ENCODE peak calls at places on chromosomes 11 and 22, in six cellular contexts. I is EH; S is left colon; W is activated CD4-positive, CD25-positive, alpha-beta regulatory T cell; P is WTC11; K is activated T-cell treated with anti-CD3 and anti-CD28 coated beads, Interleukin-2, amount 50 U/mL, for 48 hours. G is an unnamed sample.

GRCh38 chr11:2203440-2204259 is 32.0 kb upstream of the TH start:
- DNase-seq in P (peak), W (no peak), I (no peak), K (no peak), S (peak), G (no peak)

GRCh38 chr11:76859708-76860233 is 947 bp upstream of the ACER3 start:
- DNase-seq in S (peak), K (no peak), I (no peak), W (no peak), P (no peak), G (no peak)

GRCh38 chr11:33642461-33643166 is 58.0 kb downstream of the C11orf91 start:
- DNase-seq in I (no peak), W (no peak), P (no peak), S (no peak), K (no peak), G (no peak)

GRCh38 chr11:128290106-128290840 is 297.1 kb downstream of the ETS1 start:
- DNase-seq in S (peak), K (peak), W (peak), P (peak), I (peak), G (peak)

GRCh38 chr11:59097113-59097708 is 9.8 kb upstream of the FAM111B start:
- DNase-seq in W (peak), K (peak), S (peak), P (peak), I (peak), G (peak)

GRCh38 chr11:107591098-107591445 is at the start of gene ELMOD1:
- DNase-seq in P (peak), I (peak), K (peak), S (peak), W (no peak), G (peak)

GRCh38 chr11:19519912-19520641 is 192.6 kb upstream of the NAV2 start:
- DNase-seq in K (no peak), I (peak), W (no peak), P (no peak), S (no peak), G (no peak)

GRCh38 chr11:64146036-64146943 is 19.6 kb downstream of the MACROD1 start:
- DNase-seq in K (peak), P (peak), S (peak), I (peak), W (peak), G (peak)

GRCh38 chr22:27386186-27386585 is 415.4 kb downstream of the MN1 start:
- DNase-seq in I (no peak), W (no peak), S (no peak), P (no peak), K (no peak), G (peak)

GRCh38 chr11:132784441-132784840 is 747.9 kb downstream of the OPCML start:
- DNase-seq in K (no peak), W (no peak), I (peak), S (no peak), P (no peak), G (no peak)

GRCh38 chr22:20061481-20061861 is 18.6 kb upstream of the DGCR8 start:
- DNase-seq in W (no peak), S (no peak), P (no peak), K (no peak), I (peak), G (no peak)

GRCh38 chr11:128039140-128040021 is 548.0 kb downstream of the ETS1 start:
- DNase-seq in K (peak), S (peak), I (peak), P (no peak), W (no peak), G (no peak)

GRCh38 chr11:50298182-50298988 is 265.7 kb downstream of the OR4C45 start:
- DNase-seq in P (no peak), W (no peak), S (no peak), I (peak), K (no peak), G (no peak)

GRCh38 chr11:77053217-77054013 is 13.4 kb upstream of the CAPN5 start:
- DNase-seq in P (no peak), S (no peak), I (no peak), W (no peak), K (no peak), G (peak)

GRCh38 chr22:31289335-31289734 is 3.0 kb downstream of the PIK3IP1 start:
- DNase-seq in S (peak), P (no peak), W (no peak), I (no peak), K (no peak), G (no peak)

GRCh38 chr11:36292311-36292722 is 3.1 kb upstream of the COMMD9 start:
- DNase-seq in I (peak), W (no peak), K (peak), P (no peak), S (no peak), G (no peak)

GRCh38 chr11:57900315-57900714 is 123.4 kb upstream of the OR9Q1 start:
- DNase-seq in K (no peak), W (no peak), P (no peak), I (no peak), S (no peak), G (no peak)

GRCh38 chr11:78351193-78351592 is 66.4 kb downstream of the GAB2 start:
- DNase-seq in I (no peak), S (no peak), W (no peak), K (no peak), P (no peak), G (no peak)

GRCh38 chr22:30160926-30161546 is 80.8 kb downstream of the HORMAD2 start:
- DNase-seq in P (no peak), K (no peak), W (no peak), S (no peak), I (no peak), G (no peak)

GRCh38 chr11:35802221-35802620 is 139.6 kb downstream of the TRIM44 start:
- DNase-seq in K (no peak), I (no peak), P (no peak), W (no peak), S (no peak), G (no peak)

GRCh38 chr22:50293441-50294318 is 13.8 kb downstream of the PLXNB2 start:
- DNase-seq in P (peak), W (no peak), K (no peak), I (peak), S (peak), G (peak)

GRCh38 chr22:30649430-30650007 is 13.9 kb downstream of the SLC35E4 start:
- DNase-seq in K (peak), S (peak), W (peak), P (no peak), I (peak), G (peak)

GRCh38 chr11:119373917-119374631 is 7.4 kb downstream of the USP2 start:
- DNase-seq in P (peak), S (peak), K (peak), W (no peak), I (peak), G (peak)

GRCh38 chr22:44595841-44596341 is 97.9 kb upstream of the RTL6 start:
- DNase-seq in I (no peak), S (no peak), P (no peak), W (no peak), K (peak), G (no peak)

GRCh38 chr22:37154925-37155712 is 5.4 kb upstream of the IL2RB start:
- DNase-seq in K (peak), I (no peak), P (no peak), W (no peak), S (no peak), G (peak)

GRCh38 chr22:24496661-24497060 is 1.5 kb downstream of the UPB1 start:
- DNase-seq in W (no peak), S (no peak), P (no peak), I (peak), K (no peak), G (no peak)

GRCh38 chr11:8318536-8318935 is 54.9 kb upstream of the LMO1 start:
- DNase-seq in P (peak), S (no peak), I (no peak), W (no peak), K (no peak), G (no peak)